ENCODE peak calls at places on chromosomes 2 and 18, in eight cellular contexts. E is tibial artery; D is adrenal gland; N is iris pigment epithelial cell; I is non-pigmented ciliary epithelial cell; H is effector memory CD4-positive, alpha-beta T cell; M is stimulated activated CD4-positive, alpha-beta T cell treated with anti-CD3 and anti-CD28 coated beads, Interleukin-15, amount 100 ng/mL, for 1 hour; F is fibroblast of mammary gland. W is an unnamed sample.

GRCh38 chr2:18063826-18064485 is 185.5 kb downstream of the KCNS3 start:
- DNase-seq in D (no peak), N (no peak), I (no peak), F (no peak), M (no peak), E (no peak), H (no peak), W (no peak)

GRCh38 chr18:47779381-47779780 is 151.1 kb downstream of the SMAD2 start:
- DNase-seq in N (no peak), I (no peak), F (no peak), M (no peak), E (no peak), D (no peak), H (no peak), W (no peak)

GRCh38 chr2:112648081-112648480 is 2.3 kb downstream of the SLC20A1 start:
- DNase-seq in M (no peak), N (no peak), D (peak; percentile 21), I (no peak), F (no peak), H (no peak), E (no peak), W (no peak)

GRCh38 chr2:85476624-85477023 is 58.1 kb downstream of the SH2D6 start:
- DNase-seq in H (no peak), D (no peak), I (no peak), N (no peak), M (no peak), F (no peak), E (no peak), W (no peak)

GRCh38 chr2:33291278-33292013 is 185.0 kb upstream of the RASGRP3 start:
- DNase-seq in I (peak; percentile 71), F (peak; percentile 84), E (no peak), H (no peak), N (peak; percentile 81), D (no peak), M (no peak), W (no peak)

GRCh38 chr2:95008311-95008710 is 17.2 kb upstream of the MAL start:
- DNase-seq in H (no peak), E (no peak), I (no peak), D (no peak), M (no peak), F (no peak), N (no peak), W (no peak)

GRCh38 chr2:240232264-240232915 is 91.9 kb upstream of the OTOS start:
- DNase-seq in N (no peak), D (peak; percentile 36), M (no peak), E (peak; percentile 14), I (no peak), F (no peak), H (no peak), W (no peak)

GRCh38 chr2:204544961-204545860 is at the start of gene PARD3B:
- DNase-seq in H (no peak), E (peak; percentile 45), N (peak; percentile 69), D (peak; percentile 61), F (peak; percentile 40), M (no peak), I (no peak), W (peak; percentile 50)

GRCh38 chr2:3608373-3609278 is 13.7 kb downstream of the COLEC11 start:
- DNase-seq in N (no peak), I (no peak), F (no peak), H (no peak), D (peak; percentile 11), E (no peak), M (no peak), W (no peak)

GRCh38 chr2:207015901-207016300 is 76.6 kb downstream of the CPO start:
- DNase-seq in M (no peak), E (no peak), F (no peak), I (no peak), D (no peak), N (no peak), H (no peak), W (no peak)

GRCh38 chr2:240303896-240304745 is 131.3 kb upstream of the GPC1 start:
- DNase-seq in E (peak; percentile 18), I (no peak), M (no peak), N (no peak), F (no peak), D (peak; percentile 13), H (no peak), W (no peak)

GRCh38 chr2:12764075-12764722 is 47.5 kb downstream of the TRIB2 start:
- DNase-seq in I (no peak), D (no peak), M (no peak), E (no peak), F (peak; percentile 88), N (peak; percentile 86), H (no peak), W (no peak)

GRCh38 chr2:108423067-108423466 is 25.9 kb upstream of the GCC2 start:
- DNase-seq in I (no peak), D (no peak), H (no peak), F (no peak), M (no peak), N (no peak), E (no peak), W (no peak)

GRCh38 chr18:3211236-3211992 is 8.4 kb downstream of the MYOM1 start:
- DNase-seq in M (no peak), N (peak; percentile 39), I (no peak), H (no peak), F (peak; percentile 73), E (no peak), D (no peak), W (no peak)

GRCh38 chr2:35830833-35831232 is 524.7 kb upstream of the CRIM1 start:
- DNase-seq in M (no peak), I (no peak), D (no peak), F (no peak), N (no peak), E (no peak), H (no peak), W (no peak)

GRCh38 chr2:106011993-106012392 is 182.1 kb downstream of the UXS1 start:
- DNase-seq in N (no peak), D (no peak), F (no peak), H (no peak), I (no peak), M (no peak), E (no peak), W (no peak)

GRCh38 chr2:241007880-241008710 is 9.7 kb downstream of the SNED1 start:
- DNase-seq in I (no peak), F (no peak), E (no peak), N (no peak), M (no peak), H (no peak), D (peak; percentile 55), W (no peak)

GRCh38 chr2:29916571-29916970 is 4.8 kb downstream of the ALK start:
- DNase-seq in H (no peak), I (no peak), E (no peak), N (no peak), D (no peak), M (no peak), F (no peak), W (no peak)

GRCh38 chr2:241123816-241124536 is 21.9 kb upstream of the MTERF4 start:
- DNase-seq in I (no peak), F (no peak), D (no peak), M (no peak), H (peak; percentile 39), E (no peak), N (no peak), W (peak; percentile 40)

GRCh38 chr2:222424281-222424728 is at the start of gene SGPP2:
- DNase-seq in I (no peak), H (peak; percentile 8), N (no peak), D (no peak), M (no peak), F (no peak), E (no peak), W (peak; percentile 16)

GRCh38 chr2:157875720-157876065 is 437 bp downstream of the ACVR1 start:
- DNase-seq in I (no peak), H (no peak), N (peak; percentile 49), E (peak; percentile 31), M (peak; percentile 29), D (no peak), F (no peak), W (no peak)

GRCh38 chr2:192029089-192029488 is 165.6 kb downstream of the TMEFF2 start:
- DNase-seq in E (no peak), D (no peak), N (peak; percentile 70), H (no peak), F (peak; percentile 46), M (no peak), I (no peak), W (peak; percentile 44)

GRCh38 chr18:34626404-34627137 is 83.5 kb upstream of the DTNA start:
- DNase-seq in F (peak; percentile 52), H (no peak), D (no peak), M (no peak), I (peak; percentile 28), N (peak; percentile 77), E (no peak), W (no peak)

GRCh38 chr2:204483497-204484164 is 61.6 kb upstream of the PARD3B start:
- DNase-seq in M (no peak), F (no peak), I (no peak), N (no peak), D (no peak), E (no peak), H (no peak), W (no peak)

GRCh38 chr2:16617282-16618266 is 48.1 kb downstream of the CYRIA start:
- DNase-seq in I (no peak), E (peak; percentile 33), M (no peak), D (peak; percentile 63), F (peak; percentile 60), N (peak; percentile 43), H (no peak), W (peak; percentile 45)

GRCh38 chr2:108148555-108148954 is 91.2 kb upstream of the SULT1C3 start:
- DNase-seq in E (no peak), M (no peak), N (no peak), F (no peak), I (no peak), D (no peak), H (no peak), W (no peak)

GRCh38 chr2:217737127-217737526 is 265.7 kb downstream of the TNS1 start:
- DNase-seq in I (no peak), M (no peak), H (no peak), F (no peak), N (no peak), E (no peak), D (no peak), W (no peak)

GRCh38 chr2:652881-653480 is 24.2 kb downstream of the TMEM18 start:
- DNase-seq in M (no peak), D (no peak), E (no peak), I (no peak), H (no peak), F (no peak), N (no peak), W (no peak)

GRCh38 chr2:178761759-178762371 is 45.4 kb downstream of the TTN start:
- DNase-seq in F (peak; percentile 63), N (peak; percentile 39), H (no peak), I (peak; percentile 20), E (no peak), M (no peak), D (peak; percentile 21), W (no peak)

GRCh38 chr18:52070295-52070756 is 269.7 kb upstream of the DCC start:
- DNase-seq in N (no peak), H (no peak), F (no peak), D (no peak), E (no peak), I (no peak), M (no peak), W (no peak)

GRCh38 chr2:138698428-138698827 is 81.8 kb downstream of the NXPH2 start:
- DNase-seq in M (no peak), F (no peak), E (no peak), D (no peak), H (no peak), N (no peak), I (no peak), W (no peak)

GRCh38 chr2:70932631-70933230 is 3.0 kb upstream of the ATP6V1B1 start:
- DNase-seq in D (peak; percentile 14), H (no peak), F (no peak), M (no peak), N (no peak), I (no peak), E (no peak), W (no peak)

GRCh38 chr2:70143314-70144150 is 47.3 kb downstream of the C2orf42 start:
- DNase-seq in M (no peak), F (peak; percentile 45), N (peak; percentile 40), I (no peak), D (peak; percentile 67), E (peak; percentile 62), H (peak; percentile 36), W (no peak)

GRCh38 chr2:66301073-66301766 is 133.7 kb upstream of the MEIS1 start:
- DNase-seq in F (peak; percentile 48), M (no peak), I (peak; percentile 3), N (peak; percentile 2), E (peak; percentile 28), H (no peak), D (no peak), W (no peak)

W was measured in glutamatergic neuron.